ENCODE peak calls at places on chromosomes 16 and 17, in six cellular contexts. One of them, this sample, is unnamed.

GRCh38 chr16:28087675-28088285 is 24.3 kb upstream of the GSG1L start:
- DNase-seq in adrenal gland: no peak
- DNase-seq in AG04449: no peak
- DNase-seq in H1: no peak
- DNase-seq in WERI-Rb-1: no peak
- DNase-seq in CD8-positive, alpha-beta T cell: no peak
- DNase-seq in this sample: no peak

GRCh38 chr16:67449328-67449727 is 18.4 kb downstream of the HSD11B2 start:
- DNase-seq in adrenal gland: peak
- DNase-seq in AG04449: no peak
- DNase-seq in H1: no peak
- DNase-seq in WERI-Rb-1: no peak
- DNase-seq in CD8-positive, alpha-beta T cell: no peak
- DNase-seq in this sample: no peak

GRCh38 chr16:3175157-3176153 is 12.5 kb upstream of the OR1F1 start:
- DNase-seq in adrenal gland: no peak
- DNase-seq in AG04449: no peak
- DNase-seq in H1: no peak
- DNase-seq in WERI-Rb-1: peak
- DNase-seq in CD8-positive, alpha-beta T cell: no peak
- DNase-seq in this sample: no peak

GRCh38 chr16:80931985-80932720 is 74.5 kb downstream of the CMC2 start:
- DNase-seq in adrenal gland: peak
- DNase-seq in AG04449: no peak
- DNase-seq in H1: peak
- DNase-seq in WERI-Rb-1: peak
- DNase-seq in CD8-positive, alpha-beta T cell: no peak
- DNase-seq in this sample: no peak

GRCh38 chr17:29138184-29138955 is 41.8 kb downstream of the MYO18A start:
- DNase-seq in adrenal gland: no peak
- DNase-seq in AG04449: no peak
- DNase-seq in H1: no peak
- DNase-seq in WERI-Rb-1: no peak
- DNase-seq in CD8-positive, alpha-beta T cell: peak
- DNase-seq in this sample: no peak

GRCh38 chr17:19370493-19370960 is 7.8 kb upstream of the MAPK7 start:
- DNase-seq in adrenal gland: no peak
- DNase-seq in AG04449: no peak
- DNase-seq in H1: no peak
- DNase-seq in WERI-Rb-1: no peak
- DNase-seq in CD8-positive, alpha-beta T cell: no peak
- DNase-seq in this sample: no peak

GRCh38 chr17:35708951-35709350 is 22.5 kb upstream of the RASL10B start:
- DNase-seq in adrenal gland: no peak
- DNase-seq in AG04449: no peak
- DNase-seq in H1: no peak
- DNase-seq in WERI-Rb-1: no peak
- DNase-seq in CD8-positive, alpha-beta T cell: no peak
- DNase-seq in this sample: no peak

GRCh38 chr16:59552164-59552563 is 818.0 kb upstream of the GOT2 start:
- DNase-seq in adrenal gland: no peak
- DNase-seq in AG04449: no peak
- DNase-seq in H1: no peak
- DNase-seq in WERI-Rb-1: no peak
- DNase-seq in CD8-positive, alpha-beta T cell: no peak
- DNase-seq in this sample: no peak

GRCh38 chr17:82536220-82537201 is 17.0 kb downstream of the FOXK2 start:
- DNase-seq in adrenal gland: peak
- DNase-seq in AG04449: no peak
- DNase-seq in H1: no peak
- DNase-seq in WERI-Rb-1: no peak
- DNase-seq in CD8-positive, alpha-beta T cell: no peak
- DNase-seq in this sample: peak

GRCh38 chr16:52552643-52553042 is 5.7 kb upstream of the TOX3 start:
- DNase-seq in adrenal gland: no peak
- DNase-seq in AG04449: no peak
- DNase-seq in H1: no peak
- DNase-seq in WERI-Rb-1: no peak
- DNase-seq in CD8-positive, alpha-beta T cell: no peak
- DNase-seq in this sample: no peak

DNA sequence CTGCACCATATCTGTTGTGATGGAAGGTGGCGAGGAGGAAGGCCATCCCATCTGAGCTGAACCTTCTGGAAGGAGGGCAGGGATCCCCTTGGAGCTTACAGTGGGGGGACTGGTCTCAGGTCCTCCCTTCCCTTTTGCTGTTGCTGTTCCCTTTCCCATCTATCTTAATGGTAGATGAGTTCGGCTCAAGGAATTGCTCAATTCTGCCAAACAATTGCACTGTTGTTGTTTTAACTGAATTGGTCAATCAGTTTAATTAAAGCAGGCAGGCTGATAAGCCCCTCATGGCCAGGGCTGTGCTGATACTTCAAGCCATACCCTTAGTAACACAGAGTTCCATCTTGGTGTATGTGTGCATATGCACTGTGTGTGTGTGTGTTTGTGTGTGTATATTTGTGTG is 220.4 kb upstream of the FOXF1 start:
- DNase-seq in adrenal gland: no peak
- DNase-seq in AG04449: no peak
- DNase-seq in H1: no peak
- DNase-seq in WERI-Rb-1: no peak
- DNase-seq in CD8-positive, alpha-beta T cell: no peak
- DNase-seq in this sample: no peak
- H3K4me3 ChIP-seq in adrenal gland: no peak
- H3K4me3 ChIP-seq in AG04449: no peak
- H3K4me3 ChIP-seq in H1: no peak
- H3K4me3 ChIP-seq in WERI-Rb-1: no peak
- H3K4me3 ChIP-seq in CD8-positive, alpha-beta T cell: no peak
- H3K4me3 ChIP-seq in this sample: no peak

GRCh38 chr17:48457080-48457836 is 27.2 kb upstream of the SKAP1 start:
- DNase-seq in adrenal gland: peak
- DNase-seq in AG04449: no peak
- DNase-seq in H1: no peak
- DNase-seq in WERI-Rb-1: peak
- DNase-seq in CD8-positive, alpha-beta T cell: peak
- DNase-seq in this sample: no peak

GRCh38 chr17:48456584-48456983 is 26.6 kb upstream of the SKAP1 start:
- DNase-seq in adrenal gland: no peak
- DNase-seq in AG04449: no peak
- DNase-seq in H1: no peak
- DNase-seq in WERI-Rb-1: peak
- DNase-seq in CD8-positive, alpha-beta T cell: no peak
- DNase-seq in this sample: no peak

GRCh38 chr17:48462946-48463345 is 32.9 kb upstream of the SKAP1 start:
- DNase-seq in adrenal gland: no peak
- DNase-seq in AG04449: no peak
- DNase-seq in H1: no peak
- DNase-seq in WERI-Rb-1: no peak
- DNase-seq in CD8-positive, alpha-beta T cell: no peak
- DNase-seq in this sample: no peak

GRCh38 chr17:48459070-48459469 is 29.1 kb upstream of the SKAP1 start:
- DNase-seq in adrenal gland: no peak
- DNase-seq in AG04449: no peak
- DNase-seq in H1: no peak
- DNase-seq in WERI-Rb-1: no peak
- DNase-seq in CD8-positive, alpha-beta T cell: no peak
- DNase-seq in this sample: no peak

GRCh38 chr17:48460055-48460454 is 30.0 kb upstream of the SKAP1 start:
- DNase-seq in adrenal gland: no peak
- DNase-seq in AG04449: no peak
- DNase-seq in H1: no peak
- DNase-seq in WERI-Rb-1: no peak
- DNase-seq in CD8-positive, alpha-beta T cell: no peak
- DNase-seq in this sample: no peak
- H3K4me3 ChIP-seq in adrenal gland: no peak
- H3K4me3 ChIP-seq in AG04449: no peak
- H3K4me3 ChIP-seq in H1: no peak
- H3K4me3 ChIP-seq in WERI-Rb-1: no peak
- H3K4me3 ChIP-seq in CD8-positive, alpha-beta T cell: no peak
- H3K4me3 ChIP-seq in this sample: no peak

GRCh38 chr17:55727920-55728319 is 5.3 kb upstream of the TMEM100 start:
- DNase-seq in adrenal gland: no peak
- DNase-seq in AG04449: no peak
- DNase-seq in H1: no peak
- DNase-seq in WERI-Rb-1: no peak
- DNase-seq in CD8-positive, alpha-beta T cell: no peak
- DNase-seq in this sample: no peak

GRCh38 chr17:55730380-55730779 is 7.7 kb upstream of the TMEM100 start:
- DNase-seq in adrenal gland: no peak
- DNase-seq in AG04449: no peak
- DNase-seq in H1: no peak
- DNase-seq in WERI-Rb-1: no peak
- DNase-seq in CD8-positive, alpha-beta T cell: no peak
- DNase-seq in this sample: no peak

GRCh38 chr17:55728361-55728760 is 5.7 kb upstream of the TMEM100 start:
- DNase-seq in adrenal gland: no peak
- DNase-seq in AG04449: no peak
- DNase-seq in H1: no peak
- DNase-seq in WERI-Rb-1: no peak
- DNase-seq in CD8-positive, alpha-beta T cell: no peak
- DNase-seq in this sample: no peak

GRCh38 chr17:55729484-55729883 is 6.8 kb upstream of the TMEM100 start:
- DNase-seq in adrenal gland: no peak
- DNase-seq in AG04449: no peak
- DNase-seq in H1: no peak
- DNase-seq in WERI-Rb-1: no peak
- DNase-seq in CD8-positive, alpha-beta T cell: no peak
- DNase-seq in this sample: no peak

DNA sequence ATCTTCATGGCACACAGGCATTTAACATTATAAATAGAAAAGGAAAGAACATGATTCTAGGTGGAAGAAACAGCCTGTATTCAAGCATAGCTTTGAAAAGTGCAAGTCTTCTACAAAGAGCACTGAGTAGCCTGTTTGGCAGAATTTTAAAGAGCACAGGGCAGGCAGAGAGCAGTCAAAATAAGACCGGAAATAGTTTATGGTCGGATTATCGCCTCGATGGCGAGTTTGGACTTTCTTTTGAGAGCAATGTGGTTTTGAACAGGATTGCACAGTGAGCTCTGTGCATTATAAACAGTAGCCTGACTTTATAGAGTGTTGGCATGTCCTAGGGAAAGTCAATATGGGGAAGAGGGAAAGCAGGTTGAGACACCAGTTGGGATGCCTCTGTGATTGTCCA is 6.2 kb upstream of the TMEM100 start:
- DNase-seq in adrenal gland: no peak
- DNase-seq in AG04449: no peak
- DNase-seq in H1: no peak
- DNase-seq in WERI-Rb-1: no peak
- DNase-seq in CD8-positive, alpha-beta T cell: no peak
- DNase-seq in this sample: no peak
- H3K4me3 ChIP-seq in adrenal gland: no peak
- H3K4me3 ChIP-seq in AG04449: no peak
- H3K4me3 ChIP-seq in H1: no peak
- H3K4me3 ChIP-seq in WERI-Rb-1: no peak
- H3K4me3 ChIP-seq in CD8-positive, alpha-beta T cell: no peak
- H3K4me3 ChIP-seq in this sample: no peak

GRCh38 chr17:77636835-77637806 is 321.4 kb upstream of the TNRC6C start:
- DNase-seq in adrenal gland: no peak
- DNase-seq in AG04449: no peak
- DNase-seq in H1: no peak
- DNase-seq in WERI-Rb-1: no peak
- DNase-seq in CD8-positive, alpha-beta T cell: no peak
- DNase-seq in this sample: no peak

GRCh38 chr17:77632619-77633018 is 325.9 kb upstream of the TNRC6C start:
- DNase-seq in adrenal gland: no peak
- DNase-seq in AG04449: no peak
- DNase-seq in H1: no peak
- DNase-seq in WERI-Rb-1: no peak
- DNase-seq in CD8-positive, alpha-beta T cell: no peak
- DNase-seq in this sample: no peak

GRCh38 chr17:77637807-77638182 is 320.7 kb upstream of the TNRC6C start:
- DNase-seq in adrenal gland: no peak
- DNase-seq in AG04449: no peak
- DNase-seq in H1: no peak
- DNase-seq in WERI-Rb-1: no peak
- DNase-seq in CD8-positive, alpha-beta T cell: no peak
- DNase-seq in this sample: no peak

GRCh38 chr17:77634710-77635109 is 323.8 kb upstream of the TNRC6C start:
- DNase-seq in adrenal gland: no peak
- DNase-seq in AG04449: no peak
- DNase-seq in H1: no peak
- DNase-seq in WERI-Rb-1: peak
- DNase-seq in CD8-positive, alpha-beta T cell: no peak
- DNase-seq in this sample: no peak

GRCh38 chr17:77635176-77635575 is 323.3 kb upstream of the TNRC6C start:
- DNase-seq in adrenal gland: no peak
- DNase-seq in AG04449: no peak
- DNase-seq in H1: no peak
- DNase-seq in WERI-Rb-1: peak
- DNase-seq in CD8-positive, alpha-beta T cell: no peak
- DNase-seq in this sample: no peak
- H3K4me3 ChIP-seq in adrenal gland: no peak
- H3K4me3 ChIP-seq in AG04449: no peak
- H3K4me3 ChIP-seq in H1: no peak
- H3K4me3 ChIP-seq in WERI-Rb-1: peak
- H3K4me3 ChIP-seq in CD8-positive, alpha-beta T cell: no peak
- H3K4me3 ChIP-seq in this sample: no peak

DNA sequence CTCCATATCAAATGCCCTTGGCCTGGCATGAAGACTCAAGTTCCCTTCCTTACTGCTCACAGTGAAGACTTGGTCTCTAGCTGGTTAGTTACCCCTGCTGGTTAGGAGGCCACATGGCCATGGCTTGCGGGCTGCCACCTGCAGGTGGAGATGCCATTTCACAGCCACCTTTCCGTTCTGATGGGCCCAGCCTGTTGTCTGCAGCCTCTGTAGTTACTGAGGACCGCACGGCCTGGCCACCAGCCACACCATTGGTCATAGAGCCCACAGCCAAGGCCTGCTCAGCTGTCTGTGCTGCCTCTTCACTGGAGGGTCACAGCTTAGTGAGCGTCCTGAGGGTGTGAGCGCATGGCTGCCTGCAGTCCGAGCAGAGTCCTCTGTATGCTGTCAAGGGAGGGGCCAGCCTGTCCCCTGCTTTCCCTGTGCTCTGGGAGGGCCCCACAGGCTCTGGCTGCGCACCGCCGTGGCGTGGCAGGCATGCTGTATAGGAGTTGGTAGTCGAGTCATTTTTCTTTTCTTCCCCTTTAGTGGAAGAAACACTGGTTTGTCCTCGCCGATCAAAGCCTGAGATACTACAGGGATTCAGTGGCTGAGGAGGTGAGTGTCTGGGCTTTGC is 59.2 kb downstream of the PLD6 start:
- DNase-seq in adrenal gland: no peak
- DNase-seq in AG04449: no peak
- DNase-seq in H1: no peak
- DNase-seq in WERI-Rb-1: peak
- DNase-seq in CD8-positive, alpha-beta T cell: no peak
- DNase-seq in this sample: no peak
- H3K4me3 ChIP-seq in adrenal gland: no peak
- H3K4me3 ChIP-seq in AG04449: no peak
- H3K4me3 ChIP-seq in H1: no peak
- H3K4me3 ChIP-seq in WERI-Rb-1: no peak
- H3K4me3 ChIP-seq in CD8-positive, alpha-beta T cell: no peak
- H3K4me3 ChIP-seq in this sample: no peak